ENCODE peak calls at places on chromosome 18, in six cellular contexts. One of them, this sample, is unnamed.

GRCh38 chr18:58354051-58354450 is 274.8 kb downstream of the ALPK2 start:
- DNase-seq in GM23248: no peak
- DNase-seq in GM19239: no peak
- DNase-seq in ELR: no peak
- DNase-seq in gastrocnemius medialis: no peak
- DNase-seq in esophagus squamous epithelium: no peak
- DNase-seq in this sample: no peak

GRCh38 chr18:5395860-5396448 is 100.4 kb upstream of the ZBTB14 start:
- DNase-seq in GM23248: no peak
- DNase-seq in GM19239: no peak
- DNase-seq in ELR: no peak
- DNase-seq in gastrocnemius medialis: no peak
- DNase-seq in esophagus squamous epithelium: no peak
- DNase-seq in this sample: no peak

GRCh38 chr18:36448384-36449290 is 151.1 kb downstream of the FHOD3 start:
- DNase-seq in GM23248: no peak
- DNase-seq in GM19239: no peak
- DNase-seq in ELR: no peak
- DNase-seq in gastrocnemius medialis: no peak
- DNase-seq in esophagus squamous epithelium: no peak
- DNase-seq in this sample: no peak

GRCh38 chr18:73653251-73653650 is 494.4 kb downstream of the FBXO15 start:
- DNase-seq in GM23248: no peak
- DNase-seq in GM19239: no peak
- DNase-seq in ELR: no peak
- DNase-seq in gastrocnemius medialis: no peak
- DNase-seq in esophagus squamous epithelium: no peak
- DNase-seq in this sample: no peak

GRCh38 chr18:76444436-76445105 is 50.5 kb downstream of the ZNF516 start:
- DNase-seq in GM23248: no peak
- DNase-seq in GM19239: no peak
- DNase-seq in ELR: no peak
- DNase-seq in gastrocnemius medialis: no peak
- DNase-seq in esophagus squamous epithelium: no peak
- DNase-seq in this sample: no peak

GRCh38 chr18:41899535-41899934 is 55.5 kb upstream of the PIK3C3 start:
- DNase-seq in GM23248: no peak
- DNase-seq in GM19239: no peak
- DNase-seq in ELR: peak
- DNase-seq in gastrocnemius medialis: no peak
- DNase-seq in esophagus squamous epithelium: no peak
- DNase-seq in this sample: no peak

GRCh38 chr18:23397907-23398306 is 55.2 kb upstream of the RIOK3 start:
- DNase-seq in GM23248: no peak
- DNase-seq in GM19239: no peak
- DNase-seq in ELR: no peak
- DNase-seq in gastrocnemius medialis: no peak
- DNase-seq in esophagus squamous epithelium: no peak
- DNase-seq in this sample: no peak

GRCh38 chr18:24567199-24567598 is 106.8 kb downstream of the HRH4 start:
- DNase-seq in GM23248: peak
- DNase-seq in GM19239: no peak
- DNase-seq in ELR: peak
- DNase-seq in gastrocnemius medialis: no peak
- DNase-seq in esophagus squamous epithelium: no peak
- DNase-seq in this sample: peak

GRCh38 chr18:23689616-23690504 is 607 bp downstream of the LAMA3 start:
- DNase-seq in GM23248: no peak
- DNase-seq in GM19239: no peak
- DNase-seq in ELR: peak
- DNase-seq in gastrocnemius medialis: no peak
- DNase-seq in esophagus squamous epithelium: no peak
- DNase-seq in this sample: no peak

GRCh38 chr18:76519156-76519549 is 24.1 kb upstream of the ZNF516 start:
- DNase-seq in GM23248: peak
- DNase-seq in GM19239: no peak
- DNase-seq in ELR: peak
- DNase-seq in gastrocnemius medialis: no peak
- DNase-seq in esophagus squamous epithelium: no peak
- DNase-seq in this sample: no peak

This sample was measured in RPMI7951.